ENCODE peak calls at places on chromosomes 16 and 17, in six cellular contexts. N is choroid plexus epithelial cell, Q is GM23338, B is foreskin fibroblast, O is astrocyte of the spinal cord, Z is neuronal stem cell. G is an unnamed sample.

GRCh38 chr17:28551421-28552186 is 820 bp downstream of the UNC119 start:
- DNase-seq in N (peak), Q (no peak), B (peak), O (no peak), Z (no peak), G (no peak)

GRCh38 chr16:75486666-75487313 is 8.5 kb downstream of the CHST6 start:
- DNase-seq in N (peak), Q (no peak), B (no peak), O (no peak), Z (no peak), G (no peak)

GRCh38 chr16:16096858-16097213 is 126.5 kb downstream of the ABCC6 start:
- DNase-seq in N (no peak), Q (no peak), B (no peak), O (no peak), Z (no peak), G (no peak)

GRCh38 chr16:23869052-23869451 is 33.3 kb downstream of the PRKCB start:
- DNase-seq in N (no peak), Q (peak), B (no peak), O (no peak), Z (no peak), G (no peak)

GRCh38 chr16:86572041-86572521 is 5.5 kb downstream of the FOXC2 start:
- DNase-seq in N (peak), Q (no peak), B (no peak), O (peak), Z (no peak), G (no peak)

GRCh38 chr16:87648698-87649487 is 46.6 kb downstream of the JPH3 start:
- DNase-seq in N (no peak), Q (no peak), B (no peak), O (no peak), Z (no peak), G (no peak)

GRCh38 chr17:21017256-21017655 is 25.6 kb downstream of the USP22 start:
- DNase-seq in N (no peak), Q (no peak), B (no peak), O (no peak), Z (no peak), G (no peak)

GRCh38 chr16:62363451-62363850 is 327.2 kb upstream of the CDH8 start:
- DNase-seq in N (no peak), Q (peak), B (no peak), O (no peak), Z (no peak), G (no peak)

GRCh38 chr17:27554152-27554551 is 76.8 kb upstream of the LGALS9 start:
- DNase-seq in N (peak), Q (no peak), B (no peak), O (no peak), Z (no peak), G (no peak)

GRCh38 chr16:88070341-88070740 is 119.1 kb downstream of the BANP start:
- DNase-seq in N (no peak), Q (no peak), B (no peak), O (no peak), Z (no peak), G (no peak)

GRCh38 chr17:34171245-34171818 is 83.8 kb upstream of the CCL2 start:
- DNase-seq in N (peak), Q (peak), B (no peak), O (peak), Z (peak), G (no peak)

GRCh38 chr16:89330177-89330856 is 112.8 kb downstream of the ZNF778 start:
- DNase-seq in N (peak), Q (peak), B (no peak), O (peak), Z (no peak), G (no peak)

GRCh38 chr17:45222273-45222993 is 748 bp downstream of the FMNL1 start:
- DNase-seq in N (no peak), Q (peak), B (no peak), O (no peak), Z (no peak), G (no peak)

GRCh38 chr17:7833795-7834553 is at the start of gene KDM6B:
- DNase-seq in N (peak), Q (peak), B (peak), O (peak), Z (peak), G (no peak)

GRCh38 chr16:1363501-1364041 is 11.8 kb downstream of the GNPTG start:
- DNase-seq in N (peak), Q (peak), B (peak), O (peak), Z (no peak), G (no peak)

GRCh38 chr16:71883193-71883848 is 661 bp downstream of the ZNF821 start:
- DNase-seq in N (peak), Q (peak), B (no peak), O (peak), Z (peak), G (no peak)

GRCh38 chr17:81334419-81334896 is 39.4 kb upstream of the SLC38A10 start:
- DNase-seq in N (no peak), Q (no peak), B (no peak), O (no peak), Z (no peak), G (no peak)

GRCh38 chr16:77327717-77328116 is 107.1 kb downstream of the ADAMTS18 start:
- DNase-seq in N (no peak), Q (no peak), B (no peak), O (no peak), Z (no peak), G (no peak)

GRCh38 chr16:88878967-88879787 is 12.7 kb upstream of the PABPN1L start:
- DNase-seq in N (peak), Q (no peak), B (no peak), O (no peak), Z (no peak), G (no peak)

GRCh38 chr16:17448640-17449638 is 21.8 kb downstream of the XYLT1 start:
- DNase-seq in N (no peak), Q (no peak), B (no peak), O (no peak), Z (no peak), G (no peak)

GRCh38 chr16:4314532-4315184 is 1.2 kb upstream of the GLIS2 start:
- DNase-seq in N (peak), Q (peak), B (peak), O (peak), Z (no peak), G (no peak)

GRCh38 chr17:54559883-54560282 is 340.8 kb upstream of the TOM1L1 start:
- DNase-seq in N (no peak), Q (no peak), B (no peak), O (no peak), Z (no peak), G (no peak)

GRCh38 chr17:61335845-61336655 is 63.6 kb upstream of the TBX2 start:
- DNase-seq in N (peak), Q (no peak), B (no peak), O (peak), Z (no peak), G (no peak)

GRCh38 chr16:81516478-81517149 is 72.0 kb downstream of the CMIP start:
- DNase-seq in N (no peak), Q (no peak), B (no peak), O (no peak), Z (no peak), G (no peak)

GRCh38 chr16:13708361-13708760 is 211.6 kb upstream of the ERCC4 start:
- DNase-seq in N (no peak), Q (no peak), B (no peak), O (no peak), Z (no peak), G (no peak)

GRCh38 chr16:15494231-15494630 is 59.8 kb downstream of the BMERB1 start:
- DNase-seq in N (peak), Q (no peak), B (peak), O (peak), Z (no peak), G (peak)

GRCh38 chr17:77400445-77400870 is 259.7 kb downstream of the SEC14L1 start:
- DNase-seq in N (peak), Q (peak), B (peak), O (no peak), Z (no peak), G (no peak)

GRCh38 chr17:78862073-78863023 is 21.7 kb upstream of the USP36 start:
- DNase-seq in N (peak), Q (no peak), B (peak), O (peak), Z (no peak), G (peak)

GRCh38 chr17:78986048-78986648 is 6.4 kb upstream of the LGALS3BP start:
- DNase-seq in N (peak), Q (no peak), B (no peak), O (peak), Z (no peak), G (no peak)

GRCh38 chr16:1668612-1669319 is 9.3 kb upstream of the JPT2 start:
- DNase-seq in N (no peak), Q (no peak), B (no peak), O (no peak), Z (no peak), G (no peak)

GRCh38 chr17:80119271-80119791 is 17.9 kb downstream of the GAA start:
- DNase-seq in N (no peak), Q (no peak), B (no peak), O (no peak), Z (no peak), G (no peak)

GRCh38 chr17:67467500-67468481 is 90.7 kb downstream of the PITPNC1 start:
- DNase-seq in N (no peak), Q (no peak), B (no peak), O (no peak), Z (no peak), G (no peak)

GRCh38 chr17:29567362-29568330 is 809 bp upstream of the ABHD15 start:
- DNase-seq in N (peak), Q (peak), B (peak), O (peak), Z (peak), G (no peak)

GRCh38 chr16:46691720-46692119 is 2.3 kb downstream of the ORC6 start:
- DNase-seq in N (peak), Q (no peak), B (no peak), O (peak), Z (no peak), G (no peak)
- H3K4me3 ChIP-seq in N (peak), Q (peak), B (no peak), O (no peak), Z (no peak), G (no peak)

DNA sequence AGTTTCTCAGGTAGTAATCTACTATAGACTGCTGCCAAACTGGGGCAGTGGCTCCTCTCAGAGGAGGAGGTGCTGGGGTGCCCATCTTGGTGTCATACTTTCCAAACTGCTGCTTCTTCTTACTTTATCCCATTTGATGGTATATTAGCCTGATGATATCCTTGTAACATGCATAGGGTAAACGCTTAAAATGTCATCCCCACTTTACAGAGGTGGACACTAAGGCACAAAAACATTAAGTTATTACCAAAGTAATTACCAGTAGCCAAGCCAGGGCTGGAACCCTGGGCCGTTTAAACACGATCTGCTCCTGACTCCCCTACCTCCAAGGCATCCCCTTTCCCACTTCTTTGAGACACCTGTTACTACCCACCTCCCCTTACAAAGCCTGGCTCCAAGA is 37.8 kb upstream of the CSNK2A2 start:
- DNase-seq in N (no peak), Q (peak), B (no peak), O (no peak), Z (no peak), G (no peak)
- H3K4me3 ChIP-seq in N (no peak), Q (peak), B (no peak), O (no peak), Z (no peak), G (no peak)

DNA sequence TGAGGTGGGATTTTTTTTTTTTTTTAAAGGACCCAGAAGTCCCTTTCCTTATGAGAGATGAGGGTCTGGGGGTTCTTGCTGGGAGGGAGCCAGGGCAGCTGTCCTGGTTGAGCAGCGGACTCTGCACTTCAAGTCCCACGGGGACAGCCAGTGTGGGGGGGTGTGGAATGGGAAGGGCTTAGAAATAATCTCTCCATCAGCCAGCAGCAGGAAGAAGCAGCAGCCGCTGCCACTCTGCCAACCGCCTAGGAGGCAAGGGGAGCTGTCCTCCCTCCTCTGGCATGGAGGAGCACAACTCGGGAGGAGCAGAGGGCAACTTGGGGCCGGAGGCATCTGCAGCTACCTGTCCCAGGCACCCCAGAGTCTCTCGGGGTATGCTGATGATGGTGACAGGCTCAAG is at the start of gene KCNG4:
- DNase-seq in N (no peak), Q (no peak), B (no peak), O (no peak), Z (no peak), G (no peak)
- H3K4me3 ChIP-seq in N (no peak), Q (no peak), B (no peak), O (no peak), Z (no peak), G (no peak)

GRCh38 chr17:49994085-49995054 is 654 bp downstream of the DLX3 start:
- DNase-seq in N (no peak), Q (peak), B (no peak), O (no peak), Z (no peak), G (no peak)

GRCh38 chr17:49995055-49995738 is at the start of gene DLX3:
- DNase-seq in N (peak), Q (peak), B (peak), O (peak), Z (peak), G (peak)

GRCh38 chr17:49992933-49993422 is 2.0 kb downstream of the DLX3 start:
- DNase-seq in N (no peak), Q (no peak), B (no peak), O (no peak), Z (no peak), G (no peak)

GRCh38 chr17:49992191-49992932 is 2.7 kb downstream of the DLX3 start:
- DNase-seq in N (no peak), Q (peak), B (no peak), O (no peak), Z (no peak), G (no peak)

GRCh38 chr17:49993423-49994037 is 1.5 kb downstream of the DLX3 start:
- DNase-seq in N (no peak), Q (peak), B (no peak), O (no peak), Z (no peak), G (no peak)
- H3K4me3 ChIP-seq in N (peak), Q (peak), B (peak), O (no peak), Z (peak), G (peak)

GRCh38 chr17:38732376-38733314 is 2.5 kb downstream of the CISD3 start:
- DNase-seq in N (no peak), Q (no peak), B (no peak), O (no peak), Z (no peak), G (no peak)
- H3K4me3 ChIP-seq in N (no peak), Q (no peak), B (no peak), O (no peak), Z (no peak), G (no peak)

GRCh38 chr17:12665263-12666210 is at the start of gene MYOCD:
- DNase-seq in N (peak), Q (peak), B (no peak), O (peak), Z (peak), G (no peak)
- H3K4me3 ChIP-seq in N (peak), Q (peak), B (peak), O (peak), Z (peak), G (peak)